ENCODE peak calls at places on chromosomes 6 and 20, in six cellular contexts. One of them, this sample, is unnamed.

GRCh38 chr6:101402618-101403002 is 9.1 kb downstream of the GRIK2 start:
- DNase-seq in CD8-positive, alpha-beta T cell: no peak
- DNase-seq in brain microvascular endothelial cell: no peak
- DNase-seq in fibroblast of mammary gland: no peak
- DNase-seq in NB4: no peak
- DNase-seq in neuronal stem cell: peak; percentile 67
- DNase-seq in this sample: no peak

GRCh38 chr6:11750682-11751081 is 27.9 kb downstream of the ADTRP start:
- DNase-seq in neuronal stem cell: no peak
- DNase-seq in CD8-positive, alpha-beta T cell: no peak
- DNase-seq in NB4: no peak
- DNase-seq in brain microvascular endothelial cell: peak; percentile 23
- DNase-seq in fibroblast of mammary gland: no peak
- DNase-seq in this sample: no peak

GRCh38 chr6:13488015-13488895 is 855 bp upstream of the GFOD1 start:
- DNase-seq in NB4: peak; percentile 66
- DNase-seq in CD8-positive, alpha-beta T cell: no peak
- DNase-seq in brain microvascular endothelial cell: peak; percentile 34
- DNase-seq in neuronal stem cell: no peak
- DNase-seq in fibroblast of mammary gland: peak; percentile 40
- DNase-seq in this sample: no peak

GRCh38 chr20:3251806-3252205 is 12.8 kb upstream of the SLC4A11 start:
- DNase-seq in NB4: no peak
- DNase-seq in CD8-positive, alpha-beta T cell: no peak
- DNase-seq in brain microvascular endothelial cell: no peak
- DNase-seq in fibroblast of mammary gland: peak; percentile 36
- DNase-seq in neuronal stem cell: no peak
- DNase-seq in this sample: no peak

GRCh38 chr6:43016935-43017334 is 2.9 kb downstream of the KLHDC3 start:
- DNase-seq in fibroblast of mammary gland: no peak
- DNase-seq in NB4: no peak
- DNase-seq in CD8-positive, alpha-beta T cell: no peak
- DNase-seq in neuronal stem cell: no peak
- DNase-seq in brain microvascular endothelial cell: no peak
- DNase-seq in this sample: no peak

GRCh38 chr6:26327450-26328264 is 37.3 kb upstream of the BTN3A2 start:
- DNase-seq in brain microvascular endothelial cell: peak; percentile 85
- DNase-seq in fibroblast of mammary gland: peak; percentile 82
- DNase-seq in neuronal stem cell: no peak
- DNase-seq in CD8-positive, alpha-beta T cell: peak; percentile 29
- DNase-seq in NB4: peak; percentile 80
- DNase-seq in this sample: no peak

GRCh38 chr20:50085481-50086365 is 27.2 kb downstream of the UBE2V1 start:
- DNase-seq in brain microvascular endothelial cell: peak; percentile 49
- DNase-seq in fibroblast of mammary gland: peak; percentile 71
- DNase-seq in NB4: peak; percentile 88
- DNase-seq in neuronal stem cell: peak; percentile 57
- DNase-seq in CD8-positive, alpha-beta T cell: peak; percentile 27
- DNase-seq in this sample: no peak

GRCh38 chr20:1204547-1204946 is 1.3 kb downstream of the C20orf202 start:
- DNase-seq in CD8-positive, alpha-beta T cell: no peak
- DNase-seq in brain microvascular endothelial cell: no peak
- DNase-seq in neuronal stem cell: no peak
- DNase-seq in fibroblast of mammary gland: no peak
- DNase-seq in NB4: no peak
- DNase-seq in this sample: no peak

GRCh38 chr6:156740604-156741003 is 36.6 kb upstream of the ARID1B start:
- DNase-seq in NB4: no peak
- DNase-seq in brain microvascular endothelial cell: no peak
- DNase-seq in neuronal stem cell: no peak
- DNase-seq in CD8-positive, alpha-beta T cell: no peak
- DNase-seq in fibroblast of mammary gland: no peak
- DNase-seq in this sample: no peak

GRCh38 chr6:81753709-81754678 is 1.5 kb upstream of the TENT5A start:
- DNase-seq in brain microvascular endothelial cell: peak; percentile 59
- DNase-seq in fibroblast of mammary gland: peak; percentile 68
- DNase-seq in CD8-positive, alpha-beta T cell: peak; percentile 80
- DNase-seq in NB4: peak; percentile 93
- DNase-seq in neuronal stem cell: peak; percentile 57
- DNase-seq in this sample: no peak

GRCh38 chr20:49573900-49574416 is 6.0 kb upstream of the PTGIS start:
- DNase-seq in NB4: no peak
- DNase-seq in neuronal stem cell: no peak
- DNase-seq in brain microvascular endothelial cell: peak; percentile 43
- DNase-seq in fibroblast of mammary gland: peak; percentile 70
- DNase-seq in CD8-positive, alpha-beta T cell: no peak
- DNase-seq in this sample: peak; percentile 59

GRCh38 chr6:1043458-1043836 is 268.5 kb upstream of the FOXQ1 start:
- DNase-seq in NB4: no peak
- DNase-seq in CD8-positive, alpha-beta T cell: no peak
- DNase-seq in neuronal stem cell: no peak
- DNase-seq in brain microvascular endothelial cell: no peak
- DNase-seq in fibroblast of mammary gland: no peak
- DNase-seq in this sample: no peak

GRCh38 chr20:48695255-48695654 is 132.5 kb downstream of the PREX1 start:
- DNase-seq in brain microvascular endothelial cell: no peak
- DNase-seq in neuronal stem cell: no peak
- DNase-seq in CD8-positive, alpha-beta T cell: no peak
- DNase-seq in fibroblast of mammary gland: no peak
- DNase-seq in NB4: no peak
- DNase-seq in this sample: no peak

GRCh38 chr20:53865905-53866786 is 204.2 kb downstream of the BCAS1 start:
- DNase-seq in CD8-positive, alpha-beta T cell: no peak
- DNase-seq in NB4: peak; percentile 51
- DNase-seq in neuronal stem cell: peak; percentile 52
- DNase-seq in brain microvascular endothelial cell: peak; percentile 46
- DNase-seq in fibroblast of mammary gland: peak; percentile 69
- DNase-seq in this sample: no peak

GRCh38 chr6:153090241-153090930 is 40.7 kb downstream of the RGS17 start:
- DNase-seq in brain microvascular endothelial cell: peak; percentile 92
- DNase-seq in neuronal stem cell: no peak
- DNase-seq in fibroblast of mammary gland: peak; percentile 94
- DNase-seq in NB4: no peak
- DNase-seq in CD8-positive, alpha-beta T cell: no peak
- DNase-seq in this sample: peak; percentile 46

GRCh38 chr6:168335341-168335740 is 15.8 kb upstream of the DACT2 start:
- DNase-seq in brain microvascular endothelial cell: no peak
- DNase-seq in neuronal stem cell: no peak
- DNase-seq in fibroblast of mammary gland: no peak
- DNase-seq in CD8-positive, alpha-beta T cell: no peak
- DNase-seq in NB4: no peak
- DNase-seq in this sample: no peak

GRCh38 chr6:54217018-54217417 is 91.2 kb upstream of the TINAG start:
- DNase-seq in CD8-positive, alpha-beta T cell: no peak
- DNase-seq in brain microvascular endothelial cell: no peak
- DNase-seq in fibroblast of mammary gland: no peak
- DNase-seq in NB4: peak; percentile 7
- DNase-seq in neuronal stem cell: no peak
- DNase-seq in this sample: no peak

GRCh38 chr6:35568967-35569606 is 56.4 kb upstream of the TULP1 start:
- DNase-seq in CD8-positive, alpha-beta T cell: peak; percentile 5
- DNase-seq in brain microvascular endothelial cell: no peak
- DNase-seq in neuronal stem cell: no peak
- DNase-seq in fibroblast of mammary gland: peak; percentile 62
- DNase-seq in NB4: peak; percentile 52
- DNase-seq in this sample: no peak

GRCh38 chr6:32118782-32119628 is 9.0 kb downstream of the ATF6B start:
- DNase-seq in NB4: peak; percentile 84
- DNase-seq in neuronal stem cell: peak; percentile 67
- DNase-seq in fibroblast of mammary gland: peak; percentile 85
- DNase-seq in brain microvascular endothelial cell: peak; percentile 85
- DNase-seq in CD8-positive, alpha-beta T cell: peak; percentile 52
- DNase-seq in this sample: peak; percentile 45

GRCh38 chr20:17762243-17762872 is 62.6 kb downstream of the BANF2 start:
- DNase-seq in fibroblast of mammary gland: no peak
- DNase-seq in CD8-positive, alpha-beta T cell: no peak
- DNase-seq in neuronal stem cell: no peak
- DNase-seq in NB4: no peak
- DNase-seq in brain microvascular endothelial cell: no peak
- DNase-seq in this sample: no peak

GRCh38 chr20:48483667-48484066 is 344.1 kb downstream of the PREX1 start:
- DNase-seq in NB4: no peak
- DNase-seq in brain microvascular endothelial cell: no peak
- DNase-seq in CD8-positive, alpha-beta T cell: no peak
- DNase-seq in neuronal stem cell: no peak
- DNase-seq in fibroblast of mammary gland: no peak
- DNase-seq in this sample: no peak

GRCh38 chr6:3749390-3749978 is 2.0 kb downstream of the PXDC1 start:
- DNase-seq in neuronal stem cell: no peak
- DNase-seq in fibroblast of mammary gland: no peak
- DNase-seq in brain microvascular endothelial cell: no peak
- DNase-seq in NB4: no peak
- DNase-seq in CD8-positive, alpha-beta T cell: no peak
- DNase-seq in this sample: no peak

GRCh38 chr6:3750324-3751018 is 1.0 kb downstream of the PXDC1 start:
- DNase-seq in brain microvascular endothelial cell: peak; percentile 64
- DNase-seq in fibroblast of mammary gland: peak; percentile 68
- DNase-seq in NB4: no peak
- DNase-seq in neuronal stem cell: peak; percentile 31
- DNase-seq in CD8-positive, alpha-beta T cell: no peak
- DNase-seq in this sample: no peak

GRCh38 chr6:3748208-3748701 is 3.3 kb downstream of the PXDC1 start:
- DNase-seq in neuronal stem cell: peak; percentile 41
- DNase-seq in NB4: peak; percentile 73
- DNase-seq in brain microvascular endothelial cell: peak; percentile 77
- DNase-seq in CD8-positive, alpha-beta T cell: no peak
- DNase-seq in fibroblast of mammary gland: peak; percentile 93
- DNase-seq in this sample: peak; percentile 60

GRCh38 chr6:3749991-3750323 is 1.6 kb downstream of the PXDC1 start:
- DNase-seq in brain microvascular endothelial cell: peak; percentile 72
- DNase-seq in neuronal stem cell: no peak
- DNase-seq in CD8-positive, alpha-beta T cell: no peak
- DNase-seq in NB4: no peak
- DNase-seq in fibroblast of mammary gland: peak; percentile 86
- DNase-seq in this sample: no peak

GRCh38 chr6:3748726-3749389 is 2.7 kb downstream of the PXDC1 start:
- DNase-seq in neuronal stem cell: no peak
- DNase-seq in CD8-positive, alpha-beta T cell: no peak
- DNase-seq in brain microvascular endothelial cell: no peak
- DNase-seq in NB4: no peak
- DNase-seq in fibroblast of mammary gland: no peak
- DNase-seq in this sample: no peak
- H3K4me3 ChIP-seq in neuronal stem cell: peak overlapping the region; percentile 96
- H3K4me3 ChIP-seq in CD8-positive, alpha-beta T cell: no peak overlapping the region
- H3K4me3 ChIP-seq in brain microvascular endothelial cell: peak overlapping the region; percentile 85
- H3K4me3 ChIP-seq in NB4: no peak overlapping the region
- H3K4me3 ChIP-seq in fibroblast of mammary gland: peak overlapping the region; percentile 69
- H3K4me3 ChIP-seq in this sample: peak overlapping the region; percentile 90

GRCh38 chr6:71419217-71419953 is 130.8 kb downstream of the OGFRL1 start:
- DNase-seq in NB4: no peak
- DNase-seq in brain microvascular endothelial cell: no peak
- DNase-seq in CD8-positive, alpha-beta T cell: no peak
- DNase-seq in fibroblast of mammary gland: peak; percentile 17
- DNase-seq in neuronal stem cell: no peak
- DNase-seq in this sample: no peak
- H3K4me3 ChIP-seq in NB4: no peak overlapping the region
- H3K4me3 ChIP-seq in brain microvascular endothelial cell: peak overlapping the region; percentile 90
- H3K4me3 ChIP-seq in CD8-positive, alpha-beta T cell: no peak overlapping the region
- H3K4me3 ChIP-seq in fibroblast of mammary gland: peak overlapping the region; percentile 70
- H3K4me3 ChIP-seq in neuronal stem cell: peak overlapping the region; percentile 94
- H3K4me3 ChIP-seq in this sample: peak overlapping the region; percentile 87

GRCh38 chr6:150922137-150922536 is 56.6 kb downstream of the MTHFD1L start:
- DNase-seq in NB4: no peak
- DNase-seq in fibroblast of mammary gland: no peak
- DNase-seq in brain microvascular endothelial cell: peak; percentile 28
- DNase-seq in neuronal stem cell: no peak
- DNase-seq in CD8-positive, alpha-beta T cell: no peak
- DNase-seq in this sample: no peak

GRCh38 chr6:150925655-150925928 is 60.1 kb downstream of the MTHFD1L start:
- DNase-seq in NB4: no peak
- DNase-seq in fibroblast of mammary gland: peak; percentile 68
- DNase-seq in neuronal stem cell: no peak
- DNase-seq in CD8-positive, alpha-beta T cell: no peak
- DNase-seq in brain microvascular endothelial cell: no peak
- DNase-seq in this sample: no peak

GRCh38 chr6:150928882-150929281 is 63.4 kb downstream of the MTHFD1L start:
- DNase-seq in CD8-positive, alpha-beta T cell: no peak
- DNase-seq in neuronal stem cell: no peak
- DNase-seq in brain microvascular endothelial cell: no peak
- DNase-seq in NB4: no peak
- DNase-seq in fibroblast of mammary gland: no peak
- DNase-seq in this sample: no peak

GRCh38 chr6:150929403-150929802 is 63.9 kb downstream of the MTHFD1L start:
- DNase-seq in CD8-positive, alpha-beta T cell: no peak
- DNase-seq in brain microvascular endothelial cell: no peak
- DNase-seq in neuronal stem cell: no peak
- DNase-seq in NB4: no peak
- DNase-seq in fibroblast of mammary gland: no peak
- DNase-seq in this sample: no peak

DNA sequence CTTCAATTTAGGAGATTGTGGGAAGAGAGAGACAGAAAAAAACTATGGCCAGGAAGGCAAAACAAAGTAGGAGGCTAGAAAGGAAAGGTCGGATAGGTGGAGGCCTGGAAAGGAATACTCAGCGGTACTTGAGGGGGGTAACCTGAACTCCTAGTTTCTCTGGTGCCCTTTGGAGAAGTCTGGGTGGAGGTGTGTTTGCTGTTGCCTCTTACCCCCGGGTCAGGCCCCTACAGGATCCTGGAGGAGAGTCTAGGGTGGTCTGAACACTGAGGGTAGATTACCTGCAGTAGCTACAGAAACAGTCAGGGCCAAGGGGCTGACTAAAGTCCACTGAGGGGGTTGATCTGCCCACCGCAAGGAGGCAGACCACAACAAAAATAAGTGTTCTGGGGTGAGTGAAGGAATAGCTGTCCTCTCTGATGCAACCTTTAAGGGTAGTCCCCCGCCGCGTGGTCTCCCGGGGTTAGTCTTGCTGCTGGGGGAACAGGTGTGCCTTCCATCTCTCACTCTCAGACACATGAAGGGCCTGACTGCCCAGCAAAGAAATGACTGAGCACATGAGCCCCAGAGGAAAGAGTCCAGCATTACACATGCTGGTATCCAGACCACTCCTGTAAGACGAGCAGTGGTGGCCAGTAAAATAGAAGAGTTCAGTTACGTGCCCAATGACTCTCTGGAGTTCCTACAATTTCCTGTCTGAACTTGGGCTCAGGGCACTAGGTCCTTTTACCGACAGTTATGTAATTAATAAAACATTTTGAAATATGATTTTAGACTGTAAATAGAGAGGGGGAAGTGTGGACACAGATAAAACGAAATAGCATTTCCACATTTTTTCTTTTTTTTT is 59.5 kb downstream of the MTHFD1L start:
- DNase-seq in CD8-positive, alpha-beta T cell: no peak
- DNase-seq in neuronal stem cell: no peak
- DNase-seq in brain microvascular endothelial cell: peak; percentile 48
- DNase-seq in NB4: no peak
- DNase-seq in fibroblast of mammary gland: peak; percentile 83
- DNase-seq in this sample: peak; percentile 44
- H3K4me3 ChIP-seq in CD8-positive, alpha-beta T cell: no peak overlapping the region
- H3K4me3 ChIP-seq in neuronal stem cell: no peak overlapping the region
- H3K4me3 ChIP-seq in brain microvascular endothelial cell: no peak overlapping the region
- H3K4me3 ChIP-seq in NB4: no peak overlapping the region
- H3K4me3 ChIP-seq in fibroblast of mammary gland: no peak overlapping the region
- H3K4me3 ChIP-seq in this sample: no peak overlapping the region

DNA sequence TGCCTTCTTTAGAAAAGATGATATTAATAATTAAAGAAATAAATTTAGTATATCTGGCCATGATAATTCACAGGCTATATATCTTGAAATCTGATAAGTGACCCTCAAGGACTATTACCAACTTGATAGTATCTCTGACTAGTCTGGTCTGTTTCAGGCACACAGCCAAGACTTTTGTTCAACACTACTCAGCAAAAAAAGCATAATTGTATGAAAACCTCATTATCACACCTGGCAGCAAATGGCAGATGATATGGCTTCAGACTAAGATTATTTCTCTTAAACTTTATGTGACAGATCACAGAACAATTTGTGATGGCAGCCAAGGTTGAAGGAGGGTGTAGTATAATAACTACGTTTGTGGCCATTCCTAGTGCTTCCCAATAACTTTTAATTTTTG is 114.7 kb downstream of the RWDD2A start:
- DNase-seq in neuronal stem cell: no peak
- DNase-seq in brain microvascular endothelial cell: no peak
- DNase-seq in CD8-positive, alpha-beta T cell: no peak
- DNase-seq in NB4: no peak
- DNase-seq in fibroblast of mammary gland: no peak
- DNase-seq in this sample: no peak
- H3K4me3 ChIP-seq in neuronal stem cell: no peak overlapping the region
- H3K4me3 ChIP-seq in brain microvascular endothelial cell: no peak overlapping the region
- H3K4me3 ChIP-seq in CD8-positive, alpha-beta T cell: no peak overlapping the region
- H3K4me3 ChIP-seq in NB4: no peak overlapping the region
- H3K4me3 ChIP-seq in fibroblast of mammary gland: no peak overlapping the region
- H3K4me3 ChIP-seq in this sample: no peak overlapping the region